ENCODE peak calls at places on chromosome 15, in nine cellular contexts. D is activated T-helper 1 cell treated with anti-CD3 and anti-CD28 coated beads, Interleukin-12 subunit alpha, Interleukin-12 subunit beta, Interleukin-2, Interleukin-4 antibody, amounts not matched to agents 30 ng/mL and 10 ng/mL and 1 ng/mL, durations not matched to agents 14 hours and 24 hours and 36 hours; B is stimulated activated CD8-positive, alpha-beta memory T cell treated with anti-CD3 and anti-CD28 coated beads, Interleukin-7, amount 100 ng/mL, for 48 hours; C is activated naive CD8-positive, alpha-beta T cell treated with anti-CD3 and anti-CD28 coated beads for 36 hours; Y is NCI-H2029; V is H9; P is NCI-H1092; G is NCI-H446; S is activated T-helper 2 cell treated with anti-CD3 and anti-CD28 coated beads, Interferon-gamma antibody, Interleukin-2, Interleukin-4, amounts not matched to agents 10 μg/mL and 5 μg/mL and 100 μg/mL, durations not matched to agents 14 hours and 24 hours and 36 hours. I is an unnamed sample.

GRCh38 chr15:70440416-70441138 is 322.8 kb downstream of the UACA start:
- DNase-seq in D (no peak), B (no peak), C (no peak), Y (no peak), V (no peak), P (no peak), G (no peak), S (no peak), I (no peak)

GRCh38 chr15:64282701-64283100 is 73.3 kb downstream of the CSNK1G1 start:
- DNase-seq in D (no peak), B (no peak), C (no peak), Y (no peak), V (no peak), P (no peak), G (no peak), S (no peak), I (no peak)

GRCh38 chr15:78004222-78004727 is 73.2 kb downstream of the TBC1D2B start:
- DNase-seq in D (no peak), B (no peak), C (no peak), Y (no peak), V (no peak), P (no peak), G (no peak), S (no peak), I (no peak)

GRCh38 chr15:71925145-71925544 is 114.8 kb downstream of the NR2E3 start:
- DNase-seq in D (no peak), B (no peak), C (no peak), Y (no peak), V (no peak), P (no peak), G (no peak), S (no peak), I (no peak)

GRCh38 chr15:44711089-44711355 is at the start of gene PATL2:
- DNase-seq in D (no peak), B (no peak), C (no peak), Y (no peak), V (no peak), P (peak; percentile 36), G (no peak), S (no peak), I (no peak)

GRCh38 chr15:81277851-81278250 is 46.1 kb downstream of the STARD5 start:
- DNase-seq in D (no peak), B (no peak), C (no peak), Y (no peak), V (no peak), P (no peak), G (no peak), S (no peak), I (no peak)

GRCh38 chr15:90059208-90059985 is 42.9 kb downstream of the IDH2 start:
- DNase-seq in D (peak; percentile 69), B (peak; percentile 63), C (peak; percentile 86), Y (peak; percentile 15), V (peak; percentile 84), P (no peak), G (no peak), S (peak; percentile 67), I (no peak)

GRCh38 chr15:66252411-66253295 is 897 bp downstream of the MEGF11 start:
- DNase-seq in D (peak; percentile 10), B (peak; percentile 18), C (peak; percentile 64), Y (no peak), V (peak; percentile 58), P (peak; percentile 39), G (peak; percentile 20), S (peak; percentile 28), I (no peak)

GRCh38 chr15:78353093-78353492 is 12.9 kb downstream of the CRABP1 start:
- DNase-seq in D (no peak), B (no peak), C (no peak), Y (peak; percentile 10), V (no peak), P (no peak), G (no peak), S (no peak), I (no peak)

GRCh38 chr15:89815769-89816168 is 1.1 kb upstream of the ANPEP start:
- DNase-seq in D (no peak), B (no peak), C (no peak), Y (no peak), V (no peak), P (no peak), G (no peak), S (no peak), I (no peak)

GRCh38 chr15:74725241-74725774 is at the start of gene CYP1A1:
- DNase-seq in D (no peak), B (no peak), C (peak; percentile 34), Y (peak; percentile 5), V (peak; percentile 66), P (no peak), G (no peak), S (no peak), I (no peak)

GRCh38 chr15:101188517-101189340 is 63.1 kb downstream of the CHSY1 start:
- DNase-seq in D (no peak), B (no peak), C (no peak), Y (no peak), V (no peak), P (no peak), G (no peak), S (no peak), I (no peak)